ENCODE peak calls at places on chromosomes 5 and 9, in four cellular contexts. E is germinal center, G is NCI-H524, V is hepatocyte. T is an unnamed sample.

GRCh38 chr9:84668204-84669007 is 1.1 kb upstream of the NTRK2 start:
- DNase-seq in E (peak), G (peak), V (peak), T (peak)

GRCh38 chr5:54404568-54404967 is 50.9 kb upstream of the HSPB3 start:
- DNase-seq in E (no peak), G (no peak), V (no peak), T (no peak)

GRCh38 chr9:137449081-137449844 is 8.1 kb upstream of the ENTPD8 start:
- DNase-seq in E (no peak), G (no peak), V (no peak), T (no peak)

GRCh38 chr5:141647851-141648250 is 3.4 kb downstream of the FCHSD1 start:
- DNase-seq in E (no peak), G (no peak), V (no peak), T (no peak)

GRCh38 chr5:83567741-83568530 is 96.4 kb downstream of the VCAN start:
- DNase-seq in E (no peak), G (no peak), V (no peak), T (peak)

GRCh38 chr5:144203750-144204596 is 33.3 kb downstream of the KCTD16 start:
- DNase-seq in E (peak), G (peak), V (peak), T (peak)

GRCh38 chr5:160507181-160507811 is 85.6 kb downstream of the PTTG1 start:
- DNase-seq in E (peak), G (no peak), V (no peak), T (no peak)

GRCh38 chr5:1066676-1067075 is 45.2 kb downstream of the SLC12A7 start:
- DNase-seq in E (no peak), G (no peak), V (no peak), T (no peak)

GRCh38 chr5:132013006-132013689 is 1.7 kb upstream of the ACSL6 start:
- DNase-seq in E (no peak), G (no peak), V (no peak), T (no peak)

GRCh38 chr5:33828611-33829286 is 63.0 kb downstream of the ADAMTS12 start:
- DNase-seq in E (no peak), G (peak), V (no peak), T (no peak)

GRCh38 chr9:128372188-128372641 is 1.0 kb downstream of the URM1 start:
- DNase-seq in E (no peak), G (no peak), V (no peak), T (no peak)

GRCh38 chr9:37466037-37466709 is 923 bp upstream of the ZBTB5 start:
- DNase-seq in E (peak), G (peak), V (peak), T (peak)

GRCh38 chr9:36985061-36985768 is 48.9 kb downstream of the PAX5 start:
- DNase-seq in E (no peak), G (no peak), V (no peak), T (no peak)